ENCODE peak calls at places on chromosomes 1 and 21, in four cellular contexts. K is Caco-2, A is hepatocyte, N is GM06990. U is an unnamed sample.

GRCh38 chr1:37602750-37603694 is 7.3 kb upstream of the GNL2 start:
- DNase-seq in K (peak), A (peak), N (no peak), U (peak)

GRCh38 chr1:219189021-219189824 is 15.5 kb downstream of the LYPLAL1 start:
- DNase-seq in K (no peak), A (no peak), N (peak), U (peak)

GRCh38 chr1:20884513-20884912 is 97.4 kb upstream of the HP1BP3 start:
- DNase-seq in K (no peak), A (no peak), N (no peak), U (no peak)

GRCh38 chr1:156502396-156502748 is 1.8 kb upstream of the MEF2D start:
- DNase-seq in K (no peak), A (no peak), N (no peak), U (no peak)

GRCh38 chr1:62437273-62437945 is 560 bp downstream of the USP1 start:
- DNase-seq in K (no peak), A (peak), N (no peak), U (peak)

GRCh38 chr21:40616377-40616704 is 230.6 kb downstream of the DSCAM start:
- DNase-seq in K (no peak), A (peak), N (no peak), U (no peak)

GRCh38 chr1:62687421-62687902 is 724 bp downstream of the DOCK7 start:
- DNase-seq in K (peak), A (peak), N (peak), U (peak)

GRCh38 chr1:5734996-5735395 is 257.2 kb downstream of the NPHP4 start:
- DNase-seq in K (no peak), A (no peak), N (no peak), U (no peak)

GRCh38 chr1:237012789-237013383 is 8.6 kb upstream of the MT1HL1 start:
- DNase-seq in K (no peak), A (peak), N (no peak), U (no peak)

GRCh38 chr1:145886811-145887210 is 1.1 kb upstream of the ANKRD35 start:
- DNase-seq in K (no peak), A (no peak), N (no peak), U (no peak)

GRCh38 chr1:44347280-44347679 is 7.8 kb downstream of the ERI3 start:
- DNase-seq in K (no peak), A (no peak), N (no peak), U (no peak)

GRCh38 chr1:6419397-6419802 is 319 bp downstream of the HES2 start:
- DNase-seq in K (no peak), A (peak), N (no peak), U (no peak)

GRCh38 chr21:32727478-32727727 is 410 bp downstream of the SYNJ1 start:
- DNase-seq in K (no peak), A (no peak), N (no peak), U (no peak)

DNA sequence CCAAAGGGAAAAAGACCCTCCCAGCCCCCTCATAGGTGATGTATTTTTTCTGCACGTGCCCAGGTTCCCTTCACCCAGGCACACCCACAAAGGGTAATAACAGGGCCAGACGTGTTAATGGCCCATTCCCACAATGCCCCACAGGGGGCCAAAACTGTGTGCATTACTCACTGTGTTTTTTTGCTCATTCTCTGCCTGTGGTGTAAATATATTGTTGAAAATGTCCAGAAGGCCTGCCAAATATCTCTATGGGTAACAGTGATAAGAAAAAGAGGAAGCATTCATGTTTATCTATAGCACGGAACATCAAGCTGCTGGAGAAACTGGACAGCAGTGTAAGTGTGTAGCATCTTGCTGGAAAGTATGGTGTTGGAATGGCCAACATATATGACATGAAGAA is 21.9 kb downstream of the RHEX start:
- DNase-seq in K (no peak), A (no peak), N (no peak), U (no peak)
- TF ChIP-seq CTCF in K (no peak), A (no peak), N (no peak), U (no peak)

GRCh38 chr1:26531651-26532131 is 2.1 kb downstream of the RPS6KA1 start:
- DNase-seq in K (peak), A (peak), N (no peak), U (no peak)
- TF ChIP-seq CTCF in K (no peak), A (no peak), N (no peak), U (no peak)

GRCh38 chr1:221636096-221636495 is 105.8 kb downstream of the DUSP10 start:
- DNase-seq in K (no peak), A (no peak), N (no peak), U (no peak)

GRCh38 chr1:221636967-221637366 is 104.9 kb downstream of the DUSP10 start:
- DNase-seq in K (no peak), A (no peak), N (no peak), U (no peak)

GRCh38 chr1:221635305-221635704 is 106.6 kb downstream of the DUSP10 start:
- DNase-seq in K (no peak), A (no peak), N (no peak), U (no peak)

GRCh38 chr1:221634606-221635005 is 107.3 kb downstream of the DUSP10 start:
- DNase-seq in K (no peak), A (no peak), N (no peak), U (no peak)

DNA sequence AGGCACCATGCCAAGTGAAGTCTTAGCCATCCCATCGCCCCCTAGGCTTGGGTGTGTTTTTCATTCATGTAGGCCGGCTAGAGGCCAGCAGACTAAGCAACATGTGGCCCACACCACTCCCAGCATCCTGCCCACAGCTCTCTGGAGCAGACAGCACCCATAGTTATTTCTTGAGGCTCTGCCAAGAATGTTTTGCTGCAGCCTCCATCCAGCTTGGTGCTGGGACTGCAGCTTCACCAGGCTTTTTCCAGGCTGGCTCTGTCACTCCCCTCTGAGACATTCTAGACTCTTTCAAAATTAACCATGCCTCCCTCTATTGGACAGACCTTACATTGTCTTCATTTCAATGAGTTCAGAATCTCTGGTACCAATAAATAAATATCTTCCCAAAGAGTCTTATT is 104.2 kb downstream of the DUSP10 start:
- DNase-seq in K (no peak), A (no peak), N (no peak), U (no peak)
- TF ChIP-seq CTCF in K (no peak), A (no peak), N (no peak), U (no peak)

GRCh38 chr1:22752339-22752738 is 41.7 kb downstream of the EPHB2 start:
- DNase-seq in K (no peak), A (no peak), N (no peak), U (no peak)

GRCh38 chr1:22749919-22750670 is 39.5 kb downstream of the EPHB2 start:
- DNase-seq in K (peak), A (peak), N (no peak), U (no peak)

GRCh38 chr1:22750671-22751016 is 40.0 kb downstream of the EPHB2 start:
- DNase-seq in K (peak), A (peak), N (no peak), U (no peak)

GRCh38 chr1:22749503-22749902 is 38.9 kb downstream of the EPHB2 start:
- DNase-seq in K (no peak), A (no peak), N (no peak), U (no peak)

DNA sequence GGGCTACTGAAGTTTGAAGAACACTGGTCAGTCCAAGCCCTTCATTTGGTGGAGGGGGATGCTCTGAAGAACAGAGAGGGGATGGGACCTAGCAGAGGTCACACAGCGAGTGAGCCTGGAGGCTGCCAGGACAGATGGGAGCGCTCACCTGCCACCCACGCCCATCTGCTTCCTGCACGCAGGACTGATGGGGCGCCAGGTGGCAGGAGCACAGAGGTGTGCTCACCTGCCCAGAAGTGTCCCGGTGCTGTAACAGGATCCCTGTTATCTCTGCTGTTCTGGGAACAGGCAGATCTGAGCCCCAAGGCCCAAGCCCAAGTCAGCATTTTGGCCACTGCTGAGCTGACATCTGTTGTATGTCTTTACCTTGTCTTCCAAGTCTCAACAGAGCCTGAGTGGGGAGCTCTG is 40.5 kb downstream of the EPHB2 start:
- DNase-seq in K (no peak), A (no peak), N (no peak), U (no peak)
- TF ChIP-seq CTCF in K (no peak), A (no peak), N (no peak), U (no peak)

GRCh38 chr1:27592600-27593340 is 11.2 kb downstream of the AHDC1 start:
- DNase-seq in K (no peak), A (no peak), N (no peak), U (no peak)
- TF ChIP-seq CTCF in K (no peak), A (no peak), N (no peak), U (no peak)

GRCh38 chr1:119516680-119517079 is 9.7 kb downstream of the HSD3B1 start:
- DNase-seq in K (peak), A (no peak), N (no peak), U (no peak)
- TF ChIP-seq CTCF in K (no peak), A (no peak), N (no peak), U (no peak)

GRCh38 chr1:9078035-9078948 is 8.9 kb upstream of the SLC2A5 start:
- DNase-seq in K (no peak), A (no peak), N (peak), U (no peak)
- TF ChIP-seq CTCF in K (no peak), A (no peak), N (no peak), U (no peak)

U was measured in GM13977.